ENCODE peak calls at places on chromosomes 2 and 18, in six cellular contexts. Y is K562, Q is HepG2, D is GM12878, A is endothelial cell of umbilical vein, I is A549. J is an unnamed sample.

GRCh38 chr2:131509615-131510014 is 17.4 kb upstream of the MZT2A start:
- DNase-seq in Q (no peak), A (no peak), D (no peak), Y (no peak), I (no peak), J (no peak)

GRCh38 chr18:42113529-42114191 is 158.6 kb downstream of the PIK3C3 start:
- DNase-seq in Q (peak; percentile 64), D (no peak), Y (no peak), A (no peak), I (no peak), J (peak; percentile 70)

GRCh38 chr2:204389122-204389521 is 156.2 kb upstream of the PARD3B start:
- DNase-seq in I (no peak), Q (no peak), Y (no peak), D (no peak), A (no peak), J (no peak)

GRCh38 chr18:49185636-49186035 is 234.9 kb upstream of the SMAD7 start:
- DNase-seq in A (peak; percentile 39), Q (no peak), I (no peak), D (no peak), Y (no peak), J (no peak)

GRCh38 chr2:16262516-16263178 is 322.3 kb downstream of the MYCN start:
- DNase-seq in Q (no peak), A (no peak), Y (no peak), D (no peak), I (no peak), J (no peak)

GRCh38 chr2:11525762-11526161 is 8.1 kb upstream of the GREB1 start:
- DNase-seq in A (no peak), Y (no peak), I (no peak), Q (no peak), D (no peak), J (no peak)

GRCh38 chr2:54262015-54262765 is 6.2 kb upstream of the TSPYL6 start:
- DNase-seq in Q (peak; percentile 72), Y (no peak), I (no peak), D (no peak), A (no peak), J (no peak)

GRCh38 chr18:10752407-10752806 is 226.6 kb downstream of the NAPG start:
- DNase-seq in D (no peak), I (no peak), A (no peak), Q (no peak), Y (no peak), J (no peak)

GRCh38 chr2:118738524-118739308 is 108.7 kb downstream of the EN1 start:
- DNase-seq in A (peak; percentile 78), Y (peak; percentile 62), I (peak; percentile 77), Q (peak; percentile 6), D (no peak), J (no peak)

GRCh38 chr2:232543928-232544631 is 4.6 kb downstream of the CHRNG start:
- DNase-seq in I (no peak), D (no peak), Y (no peak), Q (no peak), A (no peak), J (no peak)

GRCh38 chr2:237236188-237236587 is 150.5 kb downstream of the COPS8 start:
- DNase-seq in A (no peak), I (no peak), Q (no peak), Y (no peak), D (no peak), J (no peak)

GRCh38 chr18:47283476-47283875 is 32.0 kb upstream of the SKOR2 start:
- DNase-seq in D (no peak), Q (peak; percentile 39), I (peak; percentile 38), A (peak; percentile 27), Y (peak; percentile 22), J (peak; percentile 47)

GRCh38 chr2:53933329-53933728 is 37.5 kb downstream of the PSME4 start:
- DNase-seq in Q (no peak), Y (no peak), A (no peak), I (no peak), D (no peak), J (no peak)

GRCh38 chr2:239539083-239539775 is 138.4 kb upstream of the HDAC4 start:
- DNase-seq in A (no peak), Y (no peak), Q (no peak), D (no peak), I (no peak), J (no peak)

GRCh38 chr2:218066946-218067515 is 2.0 kb upstream of the RUFY4 start:
- DNase-seq in I (no peak), A (no peak), Y (no peak), D (no peak), Q (no peak), J (peak; percentile 69)

GRCh38 chr2:70656421-70657010 is 102.9 kb upstream of the TGFA start:
- DNase-seq in D (no peak), Y (no peak), A (no peak), Q (no peak), I (no peak), J (no peak)

GRCh38 chr2:239366740-239367139 is 34.1 kb downstream of the HDAC4 start:
- DNase-seq in I (no peak), Y (no peak), D (no peak), Q (no peak), A (no peak), J (no peak)

GRCh38 chr18:42053188-42053781 is 98.3 kb downstream of the PIK3C3 start:
- DNase-seq in I (peak; percentile 33), Q (peak; percentile 34), D (peak; percentile 4), Y (peak; percentile 29), A (peak; percentile 66), J (peak; percentile 68)

GRCh38 chr18:57025525-57025924 is 121.4 kb upstream of the BOD1L2 start:
- DNase-seq in I (no peak), D (no peak), Y (no peak), Q (no peak), A (no peak), J (no peak)
- TF ChIP-seq POLR2A in I (no peak), D (no peak), Y (no peak), Q (no peak), A (no peak), J (no peak)

GRCh38 chr2:7007846-7008741 is 90.9 kb downstream of the RNF144A start:
- DNase-seq in Y (peak; percentile 86), A (peak; percentile 47), I (no peak), D (peak; percentile 16), Q (no peak), J (peak; percentile 99)
- TF ChIP-seq MYC in Y (peak; percentile 80), A (no peak), I (no peak), D (no peak), Q (no peak), J (no peak)

GRCh38 chr18:63177259-63177658 is 142.3 kb downstream of the BCL2 start:
- DNase-seq in Q (no peak), D (no peak), A (no peak), I (no peak), Y (no peak), J (peak; percentile 64)

GRCh38 chr18:63177822-63178525 is 141.6 kb downstream of the BCL2 start:
- DNase-seq in Q (no peak), Y (no peak), A (no peak), I (no peak), D (no peak), J (peak; percentile 89)

GRCh38 chr18:63179422-63179821 is 140.1 kb downstream of the BCL2 start:
- DNase-seq in I (no peak), D (no peak), Y (no peak), Q (no peak), A (no peak), J (no peak)

GRCh38 chr18:63180333-63180732 is 139.2 kb downstream of the BCL2 start:
- DNase-seq in Y (no peak), D (no peak), I (no peak), Q (no peak), A (no peak), J (no peak)

DNA sequence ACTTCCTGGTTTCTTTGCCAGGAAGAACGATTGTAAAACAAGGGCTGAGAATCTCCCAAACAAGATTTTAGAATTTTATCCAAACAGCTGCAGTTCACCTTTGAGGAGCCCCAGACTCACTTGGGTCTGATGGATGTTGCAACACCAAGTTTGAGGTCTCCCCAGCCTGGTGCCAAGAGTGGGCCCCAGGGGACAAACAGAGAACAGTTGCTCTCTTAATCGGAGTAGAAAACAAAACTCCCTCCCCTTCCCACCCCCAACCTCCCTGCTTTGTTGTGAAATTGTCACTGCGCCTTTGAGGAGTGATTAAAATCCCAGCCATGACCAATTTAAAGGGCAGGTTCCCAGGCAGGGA is 141.1 kb downstream of the BCL2 start:
- DNase-seq in Y (no peak), I (no peak), D (no peak), Q (no peak), A (no peak), J (peak; percentile 98)
- H3K4me3 ChIP-seq in Y (no peak overlapping the region), I (no peak overlapping the region), D (no peak overlapping the region), Q (no peak overlapping the region), A (no peak overlapping the region), J (peak overlapping the region; percentile 64)

GRCh38 chr18:74225193-74225840 is 66.4 kb downstream of the CYB5A start:
- DNase-seq in Q (peak; percentile 75), A (no peak), Y (peak; percentile 42), D (no peak), I (no peak), J (no peak)
- TF ChIP-seq POLR2A in Q (no peak), A (no peak), Y (no peak), D (no peak), I (no peak), J (no peak)

GRCh38 chr2:201363857-201364560 is 6.9 kb upstream of the FLACC1 start:
- DNase-seq in A (peak; percentile 54), Y (peak; percentile 18), I (peak; percentile 56), Q (peak; percentile 64), D (peak; percentile 30), J (peak; percentile 78)
- TF ChIP-seq MYC in A (no peak), Y (no peak), I (no peak), Q (no peak), D (no peak), J (no peak)

GRCh38 chr2:196242131-196242620 is 70.8 kb upstream of the STK17B start:
- DNase-seq in Q (no peak), D (peak; percentile 94), I (no peak), A (no peak), Y (no peak), J (peak; percentile 98)

GRCh38 chr2:196244516-196244915 is 73.1 kb upstream of the STK17B start:
- DNase-seq in D (no peak), Q (no peak), A (no peak), Y (no peak), I (no peak), J (no peak)

GRCh38 chr2:196238836-196239380 is 67.5 kb upstream of the STK17B start:
- DNase-seq in Q (no peak), I (no peak), D (no peak), A (no peak), Y (no peak), J (no peak)

GRCh38 chr2:196241175-196241574 is 69.8 kb upstream of the STK17B start:
- DNase-seq in A (no peak), Y (no peak), D (no peak), Q (no peak), I (no peak), J (no peak)

GRCh38 chr2:196239622-196240587 is 68.5 kb upstream of the STK17B start:
- DNase-seq in I (no peak), A (peak; percentile 84), Y (peak; percentile 44), D (peak; percentile 86), Q (no peak), J (peak; percentile 97)
- H3K4me3 ChIP-seq in I (no peak overlapping the region), A (no peak overlapping the region), Y (no peak overlapping the region), D (no peak overlapping the region), Q (no peak overlapping the region), J (peak overlapping the region; percentile 54)

GRCh38 chr18:59357928-59358327 is 1.1 kb downstream of the LMAN1 start:
- DNase-seq in Y (peak; percentile 28), A (peak; percentile 75), D (no peak), Q (peak; percentile 47), I (no peak), J (peak; percentile 43)
- TF ChIP-seq POLR2A in Y (no peak), A (no peak), D (no peak), Q (no peak), I (no peak), J (no peak)

J was measured in NB4.